ENCODE peak calls at places on chromosomes 6 and 20, in seven cellular contexts. W is effector memory CD4-positive, alpha-beta T cell; R is psoas muscle; A is thoracic aorta; M is endodermal cell; U is LNCaP clone FGC; D is heart left ventricle. I is an unnamed sample.

GRCh38 chr6:29887819-29888581 is 54.3 kb upstream of the HLA-A start:
- DNase-seq in W (peak), R (peak), A (no peak), M (peak), U (no peak), D (peak), I (peak)

GRCh38 chr6:145199961-145200360 is 535.4 kb downstream of the EPM2A start:
- DNase-seq in W (no peak), R (no peak), A (no peak), M (no peak), U (no peak), D (no peak), I (peak)

GRCh38 chr6:167832497-167833395 is 6.0 kb downstream of the AFDN start:
- DNase-seq in W (no peak), R (no peak), A (no peak), M (no peak), U (peak), D (no peak), I (peak)

GRCh38 chr20:11807070-11807741 is 110.5 kb upstream of the BTBD3 start:
- DNase-seq in W (no peak), R (no peak), A (no peak), M (no peak), U (no peak), D (no peak), I (peak)

GRCh38 chr20:63942250-63943006 is 13.8 kb downstream of the UCKL1 start:
- DNase-seq in W (peak), R (peak), A (no peak), M (peak), U (no peak), D (peak), I (peak)

GRCh38 chr6:140346461-140346860 is 972.0 kb upstream of the CITED2 start:
- DNase-seq in W (no peak), R (no peak), A (no peak), M (no peak), U (no peak), D (no peak), I (peak)

GRCh38 chr20:63264519-63264918 is 8.1 kb upstream of the ARFGAP1 start:
- DNase-seq in W (no peak), R (no peak), A (no peak), M (no peak), U (no peak), D (no peak), I (no peak)

GRCh38 chr6:90044833-90045337 is 150.6 kb downstream of the GJA10 start:
- DNase-seq in W (no peak), R (no peak), A (no peak), M (no peak), U (no peak), D (no peak), I (no peak)

GRCh38 chr6:43511824-43512415 is 1.8 kb upstream of the LRRC73 start:
- DNase-seq in W (no peak), R (peak), A (no peak), M (no peak), U (no peak), D (peak), I (no peak)

GRCh38 chr6:159125977-159126376 is 43.2 kb upstream of the FNDC1 start:
- DNase-seq in W (no peak), R (peak), A (no peak), M (peak), U (no peak), D (peak), I (no peak)

GRCh38 chr6:14670806-14671205 is 553.2 kb downstream of the CD83 start:
- DNase-seq in W (no peak), R (no peak), A (no peak), M (no peak), U (no peak), D (no peak), I (no peak)

GRCh38 chr20:25389858-25390537 is 637 bp downstream of the ABHD12 start:
- DNase-seq in W (peak), R (peak), A (no peak), M (peak), U (no peak), D (peak), I (no peak)

GRCh38 chr6:67633058-67633457 is 1002.0 kb upstream of the ADGRB3 start:
- DNase-seq in W (no peak), R (no peak), A (no peak), M (no peak), U (no peak), D (no peak), I (no peak)
- H3K4me3 ChIP-seq in W (no peak), R (no peak), A (no peak), M (no peak), U (no peak), D (no peak), I (no peak)

GRCh38 chr6:41469156-41469950 is 76.8 kb upstream of the FOXP4 start:
- DNase-seq in W (no peak), R (no peak), A (no peak), M (no peak), U (no peak), D (no peak), I (no peak)

GRCh38 chr6:41471064-41471895 is 74.9 kb upstream of the FOXP4 start:
- DNase-seq in W (no peak), R (no peak), A (no peak), M (no peak), U (no peak), D (no peak), I (no peak)

GRCh38 chr6:41467627-41468404 is 78.4 kb upstream of the FOXP4 start:
- DNase-seq in W (no peak), R (no peak), A (no peak), M (no peak), U (no peak), D (no peak), I (no peak)

GRCh38 chr6:41469951-41470340 is 76.2 kb upstream of the FOXP4 start:
- DNase-seq in W (no peak), R (no peak), A (no peak), M (peak), U (no peak), D (no peak), I (no peak)

GRCh38 chr6:41470341-41471063 is 75.7 kb upstream of the FOXP4 start:
- DNase-seq in W (no peak), R (peak), A (peak), M (peak), U (no peak), D (peak), I (peak)
- H3K4me3 ChIP-seq in W (peak), R (peak), A (peak), M (peak), U (no peak), D (peak), I (no peak)

DNA sequence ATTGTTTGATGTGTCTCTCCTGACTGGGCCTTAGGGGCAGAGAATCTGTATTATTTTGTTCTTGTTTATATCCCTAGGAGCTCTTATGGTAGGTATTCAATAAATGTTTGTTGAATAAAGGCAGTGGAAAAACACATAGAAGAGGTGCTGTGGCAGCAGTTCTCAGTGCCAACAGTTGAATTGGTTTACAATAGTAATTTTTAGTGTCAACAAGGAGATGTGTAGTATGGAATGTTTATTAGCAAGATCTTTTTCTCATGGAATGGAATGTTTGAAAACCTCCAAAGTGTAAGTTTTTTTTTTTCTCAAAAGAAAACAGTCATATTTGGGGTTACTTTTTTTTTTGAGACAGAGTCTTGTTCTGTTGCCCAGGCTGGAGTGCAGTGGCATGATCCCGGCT is 28.0 kb downstream of the ASXL1 start:
- DNase-seq in W (no peak), R (no peak), A (no peak), M (no peak), U (peak), D (no peak), I (no peak)
- H3K4me3 ChIP-seq in W (no peak), R (no peak), A (peak), M (no peak), U (no peak), D (no peak), I (no peak)

DNA sequence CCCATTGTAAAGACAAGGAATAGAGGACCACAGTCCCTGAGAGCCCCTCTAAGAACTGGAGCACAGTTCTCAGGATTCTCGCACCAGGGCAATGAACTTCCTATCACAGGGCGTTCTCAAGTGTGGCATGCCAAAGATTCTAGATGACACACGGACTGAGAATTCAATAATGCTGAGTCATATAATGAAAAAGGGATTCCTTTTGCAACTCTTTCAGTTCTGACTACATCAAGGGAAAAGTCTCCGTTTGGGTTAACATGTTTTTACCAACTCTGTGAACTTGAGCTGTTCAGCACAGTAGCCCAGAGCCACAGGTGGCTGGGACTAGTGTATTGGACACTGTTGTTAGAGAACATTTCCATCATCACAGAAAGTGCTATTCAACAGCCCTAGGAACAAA is 3.4 kb downstream of the MED20 start:
- DNase-seq in W (no peak), R (no peak), A (no peak), M (no peak), U (no peak), D (no peak), I (peak)
- H3K4me3 ChIP-seq in W (no peak), R (no peak), A (no peak), M (no peak), U (no peak), D (no peak), I (no peak)

DNA sequence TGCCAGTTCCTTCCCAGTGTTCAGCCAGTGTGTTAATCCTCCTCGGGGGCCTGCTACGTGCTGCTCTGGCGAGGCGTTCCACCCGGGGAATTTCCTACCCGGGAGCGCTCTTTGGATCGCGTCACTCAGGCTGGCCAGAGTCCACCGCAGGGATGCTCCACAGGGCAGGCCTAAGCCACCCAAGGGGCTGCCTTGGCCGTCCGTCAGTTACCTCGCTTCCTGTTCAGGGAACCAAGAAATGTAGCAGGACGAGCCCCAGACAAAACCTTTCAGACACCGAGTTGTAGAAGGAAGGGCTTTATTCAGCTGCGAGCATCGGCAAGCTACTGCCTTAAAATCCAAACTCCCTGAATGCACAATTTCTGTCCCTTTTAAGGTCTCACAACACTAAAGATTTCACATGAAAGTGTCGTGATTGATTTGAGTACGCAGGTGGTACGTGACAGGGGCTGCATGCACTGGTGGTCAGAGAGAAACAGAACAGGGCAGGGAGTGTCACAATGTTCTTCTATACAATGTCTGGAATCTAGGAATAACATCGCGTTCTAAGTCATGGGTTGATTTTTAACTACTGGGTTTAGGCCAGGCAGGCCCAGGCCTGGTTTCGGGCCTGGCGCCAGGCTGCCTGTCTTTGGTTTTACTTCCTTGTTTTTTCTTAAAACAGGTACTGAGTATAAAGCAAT is 15.7 kb upstream of the POU5F1 start:
- DNase-seq in W (no peak), R (peak), A (no peak), M (no peak), U (no peak), D (peak), I (peak)
- H3K4me3 ChIP-seq in W (no peak), R (peak), A (peak), M (no peak), U (peak), D (peak), I (peak)

DNA sequence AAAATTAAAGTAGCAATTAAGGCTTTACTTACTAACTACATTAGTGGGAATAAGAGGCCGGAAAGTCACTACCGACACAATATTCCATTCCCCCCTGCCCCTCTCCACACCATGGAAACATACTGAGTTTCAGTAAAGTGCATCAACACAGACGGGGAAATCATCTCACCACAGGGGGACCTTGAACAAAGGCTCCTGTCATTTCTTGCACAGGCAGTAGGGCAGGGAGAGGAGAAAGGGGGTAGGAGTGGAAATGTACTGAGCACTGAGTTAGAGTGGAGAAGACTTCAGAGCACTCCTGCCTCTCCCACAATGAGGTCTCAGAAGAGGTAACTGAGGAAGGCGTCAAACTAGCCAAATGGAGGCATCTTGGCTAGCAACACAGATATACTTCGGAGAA is 1426.9 kb upstream of the EYS start:
- DNase-seq in W (no peak), R (no peak), A (no peak), M (no peak), U (no peak), D (no peak), I (no peak)
- H3K4me3 ChIP-seq in W (no peak), R (no peak), A (no peak), M (no peak), U (no peak), D (no peak), I (no peak)

GRCh38 chr6:35072698-35073055 is 68.5 kb downstream of the TCP11 start:
- DNase-seq in W (no peak), R (peak), A (no peak), M (no peak), U (no peak), D (no peak), I (no peak)

GRCh38 chr6:35072051-35072697 is 69.0 kb downstream of the TCP11 start:
- DNase-seq in W (no peak), R (peak), A (no peak), M (no peak), U (no peak), D (no peak), I (no peak)

GRCh38 chr6:35071347-35071994 is 69.7 kb downstream of the TCP11 start:
- DNase-seq in W (no peak), R (peak), A (no peak), M (peak), U (no peak), D (no peak), I (no peak)

GRCh38 chr6:35073766-35074471 is 67.2 kb downstream of the TCP11 start:
- DNase-seq in W (no peak), R (peak), A (no peak), M (no peak), U (no peak), D (peak), I (no peak)

DNA sequence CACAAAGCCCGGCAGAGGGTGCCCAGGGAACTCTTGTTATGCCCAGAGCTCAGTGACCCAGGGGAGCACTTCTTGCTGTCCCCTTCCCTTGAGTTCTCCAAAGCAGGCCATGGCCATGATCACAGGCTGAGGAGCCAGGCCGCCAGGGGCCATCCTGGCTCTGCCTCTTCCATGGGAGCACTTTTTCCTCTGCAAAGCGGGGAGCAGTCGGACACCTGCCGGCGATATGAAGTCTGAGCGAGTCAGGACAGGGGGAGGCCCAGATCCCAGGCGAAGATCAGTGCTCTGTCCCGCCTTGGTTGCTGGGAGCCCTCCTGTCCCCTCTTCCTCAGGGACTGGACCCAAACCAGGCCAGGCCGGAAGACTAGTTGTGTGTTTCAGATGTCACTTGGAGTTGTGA is 67.9 kb downstream of the TCP11 start:
- DNase-seq in W (no peak), R (peak), A (no peak), M (no peak), U (no peak), D (peak), I (no peak)
- H3K4me3 ChIP-seq in W (no peak), R (no peak), A (no peak), M (no peak), U (no peak), D (no peak), I (no peak)

DNA sequence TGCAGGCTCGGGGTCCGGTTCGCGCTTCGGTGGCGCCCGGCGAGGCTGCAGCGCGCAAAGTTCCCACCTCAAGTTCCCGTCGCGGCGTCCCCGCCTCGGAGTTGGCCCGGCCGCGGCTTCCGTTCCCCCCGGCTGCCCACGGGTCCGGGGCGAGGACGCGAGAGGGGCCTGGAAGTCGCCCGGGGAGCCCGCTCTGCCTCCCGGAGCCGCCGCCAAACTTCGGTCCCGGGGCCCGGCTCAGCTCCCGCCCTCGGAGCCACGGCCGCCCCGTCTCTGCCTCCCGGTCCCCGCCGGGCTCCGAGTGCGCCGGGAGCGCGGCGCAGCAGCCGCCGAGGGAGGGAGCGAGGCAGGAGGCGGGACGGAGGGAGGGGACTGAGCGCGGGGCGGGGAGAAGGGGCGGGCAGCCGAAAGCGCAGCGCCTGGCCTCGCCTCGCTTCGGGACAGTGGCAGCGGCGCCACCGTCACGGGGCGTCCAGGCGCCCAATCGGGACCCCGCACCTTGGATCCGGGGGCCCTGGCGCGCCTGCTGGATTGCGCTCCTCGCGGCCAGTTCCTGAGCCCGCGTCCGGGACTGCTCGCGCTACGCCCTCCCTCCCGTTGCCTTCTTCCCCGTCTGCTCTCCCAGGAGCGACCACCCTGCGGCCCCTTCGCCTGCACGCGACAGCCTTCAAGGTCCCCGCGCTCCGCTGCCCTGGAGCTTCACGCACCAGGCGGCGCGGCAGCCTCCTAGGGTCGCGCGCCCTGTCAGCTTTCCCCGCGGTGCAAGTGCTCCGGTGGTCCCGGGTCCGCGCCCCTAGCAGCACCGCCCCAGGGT is at the start of gene KCNG1:
- DNase-seq in W (no peak), R (peak), A (no peak), M (peak), U (peak), D (peak), I (peak)
- H3K4me3 ChIP-seq in W (peak), R (peak), A (peak), M (peak), U (peak), D (peak), I (peak)

I was measured in cardiac fibroblast.